ENCODE peak calls at places on chromosomes 7 and 10, in seven cellular contexts. One of them, this sample, is unnamed.

GRCh38 chr10:96532523-96532922 is 18.8 kb upstream of the TLL2 start:
- DNase-seq in ovary: no peak
- DNase-seq in breast epithelium: no peak
- DNase-seq in heart left ventricle: no peak
- DNase-seq in H54: no peak
- DNase-seq in adrenal gland: no peak
- DNase-seq in IMR-90: peak
- DNase-seq in this sample: no peak

GRCh38 chr7:126803990-126804389 is 448.8 kb downstream of the GRM8 start:
- DNase-seq in H54: no peak
- DNase-seq in IMR-90: no peak
- DNase-seq in ovary: no peak
- DNase-seq in adrenal gland: peak
- DNase-seq in heart left ventricle: no peak
- DNase-seq in breast epithelium: no peak
- DNase-seq in this sample: no peak

GRCh38 chr10:87545783-87546182 is 41.1 kb downstream of the MINPP1 start:
- DNase-seq in heart left ventricle: no peak
- DNase-seq in H54: no peak
- DNase-seq in IMR-90: no peak
- DNase-seq in breast epithelium: no peak
- DNase-seq in adrenal gland: no peak
- DNase-seq in ovary: no peak
- DNase-seq in this sample: no peak

GRCh38 chr7:33310546-33310945 is 181.2 kb downstream of the BBS9 start:
- DNase-seq in heart left ventricle: no peak
- DNase-seq in adrenal gland: no peak
- DNase-seq in H54: no peak
- DNase-seq in breast epithelium: no peak
- DNase-seq in ovary: no peak
- DNase-seq in IMR-90: no peak
- DNase-seq in this sample: no peak

GRCh38 chr7:149821191-149822148 is 16.7 kb upstream of the ZNF862 start:
- DNase-seq in H54: no peak
- DNase-seq in ovary: peak
- DNase-seq in IMR-90: no peak
- DNase-seq in adrenal gland: no peak
- DNase-seq in breast epithelium: no peak
- DNase-seq in heart left ventricle: no peak
- DNase-seq in this sample: no peak

GRCh38 chr7:104650991-104651680 is 322.7 kb downstream of the LHFPL3 start:
- DNase-seq in ovary: no peak
- DNase-seq in adrenal gland: no peak
- DNase-seq in IMR-90: no peak
- DNase-seq in heart left ventricle: no peak
- DNase-seq in H54: no peak
- DNase-seq in breast epithelium: no peak
- DNase-seq in this sample: no peak

GRCh38 chr10:1363466-1364121 is 307.4 kb downstream of the WDR37 start:
- DNase-seq in breast epithelium: no peak
- DNase-seq in IMR-90: no peak
- DNase-seq in ovary: no peak
- DNase-seq in H54: no peak
- DNase-seq in heart left ventricle: no peak
- DNase-seq in adrenal gland: no peak
- DNase-seq in this sample: no peak

GRCh38 chr10:688287-688620 is 1.2 kb downstream of the DIP2C start:
- DNase-seq in ovary: no peak
- DNase-seq in heart left ventricle: no peak
- DNase-seq in adrenal gland: no peak
- DNase-seq in IMR-90: no peak
- DNase-seq in H54: peak
- DNase-seq in breast epithelium: no peak
- DNase-seq in this sample: no peak

GRCh38 chr10:63801139-63801538 is 279.9 kb downstream of the REEP3 start:
- DNase-seq in ovary: no peak
- DNase-seq in H54: no peak
- DNase-seq in breast epithelium: no peak
- DNase-seq in adrenal gland: no peak
- DNase-seq in heart left ventricle: no peak
- DNase-seq in IMR-90: no peak
- DNase-seq in this sample: no peak

GRCh38 chr10:117226813-117227451 is 14.0 kb upstream of the SLC18A2 start:
- DNase-seq in H54: peak
- DNase-seq in ovary: no peak
- DNase-seq in adrenal gland: peak
- DNase-seq in breast epithelium: no peak
- DNase-seq in heart left ventricle: no peak
- DNase-seq in IMR-90: no peak
- DNase-seq in this sample: no peak

GRCh38 chr10:86077871-86078638 is 288.5 kb downstream of the GRID1 start:
- DNase-seq in adrenal gland: no peak
- DNase-seq in breast epithelium: no peak
- DNase-seq in IMR-90: no peak
- DNase-seq in heart left ventricle: no peak
- DNase-seq in ovary: no peak
- DNase-seq in H54: no peak
- DNase-seq in this sample: no peak

GRCh38 chr7:142871260-142872105 is 14.1 kb downstream of the TRPV6 start:
- DNase-seq in adrenal gland: no peak
- DNase-seq in heart left ventricle: no peak
- DNase-seq in breast epithelium: peak
- DNase-seq in ovary: no peak
- DNase-seq in IMR-90: no peak
- DNase-seq in H54: no peak
- DNase-seq in this sample: no peak

GRCh38 chr10:124740374-124741280 is 3.6 kb downstream of the FAM53B start:
- DNase-seq in IMR-90: peak
- DNase-seq in adrenal gland: peak
- DNase-seq in breast epithelium: no peak
- DNase-seq in ovary: peak
- DNase-seq in heart left ventricle: peak
- DNase-seq in H54: no peak
- DNase-seq in this sample: no peak

GRCh38 chr10:124741922-124742417 is 2.2 kb downstream of the FAM53B start:
- DNase-seq in IMR-90: no peak
- DNase-seq in heart left ventricle: no peak
- DNase-seq in ovary: no peak
- DNase-seq in H54: no peak
- DNase-seq in adrenal gland: peak
- DNase-seq in breast epithelium: no peak
- DNase-seq in this sample: no peak

GRCh38 chr10:124739996-124740373 is 4.2 kb downstream of the FAM53B start:
- DNase-seq in adrenal gland: no peak
- DNase-seq in H54: no peak
- DNase-seq in heart left ventricle: no peak
- DNase-seq in IMR-90: no peak
- DNase-seq in breast epithelium: no peak
- DNase-seq in ovary: no peak
- DNase-seq in this sample: no peak

GRCh38 chr10:124742418-124743187 is 1.6 kb downstream of the FAM53B start:
- DNase-seq in ovary: no peak
- DNase-seq in heart left ventricle: no peak
- DNase-seq in H54: no peak
- DNase-seq in breast epithelium: no peak
- DNase-seq in adrenal gland: peak
- DNase-seq in IMR-90: no peak
- DNase-seq in this sample: no peak

DNA sequence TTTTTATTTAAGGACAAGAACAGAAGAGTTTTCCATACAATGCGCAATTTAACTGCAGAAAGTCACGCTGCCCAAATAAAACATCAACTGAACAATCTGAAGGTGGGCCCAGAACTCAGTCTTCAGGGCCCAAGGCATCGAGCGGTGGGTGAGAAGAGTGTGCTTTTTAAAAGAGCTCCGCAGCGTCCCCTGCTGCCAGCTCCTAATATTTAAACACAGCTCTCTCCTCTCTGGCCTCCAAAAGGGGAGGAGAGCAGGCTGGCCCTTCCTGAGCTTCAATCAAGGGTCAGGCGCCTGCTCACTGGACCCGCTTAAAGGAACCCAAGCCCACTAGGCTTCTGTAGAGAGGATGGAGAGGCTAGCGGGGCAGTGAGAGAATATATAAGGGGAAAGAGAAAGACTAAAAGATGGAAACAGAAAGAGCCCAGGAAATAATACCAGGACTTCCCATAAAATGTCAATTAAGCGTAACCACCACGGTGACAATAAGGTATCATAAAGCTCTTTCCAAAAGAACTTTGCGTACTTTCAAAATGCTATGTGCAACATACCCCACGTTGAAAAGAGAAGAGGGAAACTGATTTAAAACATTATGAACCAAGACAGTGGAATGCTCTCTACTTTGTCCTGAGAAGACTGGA is 2.8 kb downstream of the FAM53B start:
- DNase-seq in breast epithelium: no peak
- DNase-seq in ovary: peak
- DNase-seq in adrenal gland: peak
- DNase-seq in IMR-90: peak
- DNase-seq in H54: peak
- DNase-seq in heart left ventricle: peak
- DNase-seq in this sample: peak
- TF ChIP-seq POLR2A in breast epithelium: no peak
- TF ChIP-seq POLR2A in ovary: no peak
- TF ChIP-seq POLR2A in adrenal gland: peak
- TF ChIP-seq POLR2A in IMR-90: no peak
- TF ChIP-seq POLR2A in H54: no peak
- TF ChIP-seq POLR2A in heart left ventricle: peak
- TF ChIP-seq POLR2A in this sample: no peak

DNA sequence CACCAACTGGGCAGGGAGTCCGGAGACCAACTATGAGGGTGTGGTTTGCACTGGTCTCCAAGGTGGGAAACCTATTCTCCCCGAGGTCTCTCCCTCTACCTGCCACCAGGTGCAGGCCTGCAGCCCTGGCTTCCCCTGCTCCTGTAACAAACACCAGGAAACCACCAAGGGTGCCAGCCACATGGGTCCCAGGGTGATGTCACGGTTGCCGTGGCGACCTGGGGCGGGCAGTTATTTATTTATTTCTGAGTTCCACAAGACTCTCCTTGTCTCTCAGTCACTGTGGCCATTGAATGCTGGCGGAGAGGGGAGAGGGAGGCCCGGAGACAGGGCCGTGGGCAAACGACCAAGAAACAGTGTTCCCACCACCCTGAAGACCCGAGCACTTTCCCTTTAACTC is 27.1 kb downstream of the MMD2 start:
- DNase-seq in adrenal gland: no peak
- DNase-seq in IMR-90: no peak
- DNase-seq in heart left ventricle: no peak
- DNase-seq in ovary: no peak
- DNase-seq in H54: peak
- DNase-seq in breast epithelium: no peak
- DNase-seq in this sample: no peak
- TF ChIP-seq POLR2A in adrenal gland: no peak
- TF ChIP-seq POLR2A in IMR-90: no peak
- TF ChIP-seq POLR2A in heart left ventricle: no peak
- TF ChIP-seq POLR2A in ovary: no peak
- TF ChIP-seq POLR2A in H54: no peak
- TF ChIP-seq POLR2A in breast epithelium: no peak
- TF ChIP-seq POLR2A in this sample: no peak

DNA sequence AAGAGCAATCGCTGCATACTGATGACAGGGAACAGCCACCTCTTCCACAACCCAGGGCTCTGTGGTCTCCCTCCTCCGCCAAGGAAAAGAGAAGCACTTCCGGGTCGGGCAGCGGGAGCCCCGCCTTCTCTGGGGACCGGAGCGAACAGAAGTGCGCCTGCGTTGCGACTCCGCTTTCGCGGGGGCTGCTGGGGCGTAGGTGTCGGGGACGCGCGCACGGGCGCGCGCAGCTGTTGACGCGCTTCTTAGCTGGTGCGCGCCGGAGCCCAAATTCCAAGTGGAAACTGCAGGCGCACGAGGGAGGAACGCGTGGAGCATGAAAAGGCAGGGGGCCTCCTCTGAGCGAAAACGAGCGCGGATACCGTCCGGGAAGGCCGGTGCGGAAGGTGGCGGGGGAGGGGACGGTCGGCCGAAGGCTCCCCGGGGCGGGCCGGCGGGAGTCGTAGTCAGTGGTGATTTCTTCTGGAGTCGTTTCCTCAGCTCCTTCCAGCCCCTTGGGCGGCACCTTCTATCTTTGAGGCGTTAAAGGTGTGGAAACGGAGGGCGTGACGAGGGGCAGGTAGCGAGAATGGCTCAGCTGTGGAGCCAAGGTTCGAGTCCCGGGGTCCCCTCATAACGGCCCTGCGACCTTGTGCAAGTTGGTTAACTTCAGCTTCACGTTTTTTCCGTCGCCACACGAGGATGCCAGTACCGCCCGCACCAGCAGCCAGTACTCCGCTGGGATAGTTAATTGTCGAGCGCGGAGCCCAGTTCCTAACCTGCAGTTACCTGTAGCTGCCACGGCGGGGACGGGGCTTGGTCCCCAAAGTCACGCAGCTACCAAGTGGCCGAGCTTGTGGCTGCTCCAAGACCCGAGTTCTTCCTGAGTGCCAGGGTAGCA is at the start of the genes COX15 and CUTC:
- DNase-seq in IMR-90: peak
- DNase-seq in H54: peak
- DNase-seq in ovary: peak
- DNase-seq in heart left ventricle: peak
- DNase-seq in adrenal gland: peak
- DNase-seq in breast epithelium: peak
- DNase-seq in this sample: peak
- TF ChIP-seq POLR2A in IMR-90: peak
- TF ChIP-seq POLR2A in H54: peak
- TF ChIP-seq POLR2A in ovary: peak
- TF ChIP-seq POLR2A in heart left ventricle: peak
- TF ChIP-seq POLR2A in adrenal gland: peak
- TF ChIP-seq POLR2A in breast epithelium: peak
- TF ChIP-seq POLR2A in this sample: peak

GRCh38 chr10:12264204-12264908 is 68.4 kb downstream of the CDC123 start:
- DNase-seq in heart left ventricle: peak
- DNase-seq in breast epithelium: peak
- DNase-seq in IMR-90: peak
- DNase-seq in ovary: peak
- DNase-seq in H54: peak
- DNase-seq in adrenal gland: peak
- DNase-seq in this sample: peak

GRCh38 chr10:12255048-12255447 is 59.1 kb downstream of the CDC123 start:
- DNase-seq in IMR-90: peak
- DNase-seq in H54: no peak
- DNase-seq in breast epithelium: no peak
- DNase-seq in ovary: no peak
- DNase-seq in adrenal gland: no peak
- DNase-seq in heart left ventricle: no peak
- DNase-seq in this sample: no peak

GRCh38 chr10:12262278-12262981 is 66.4 kb downstream of the CDC123 start:
- DNase-seq in adrenal gland: no peak
- DNase-seq in H54: no peak
- DNase-seq in breast epithelium: no peak
- DNase-seq in IMR-90: no peak
- DNase-seq in ovary: no peak
- DNase-seq in heart left ventricle: no peak
- DNase-seq in this sample: no peak

DNA sequence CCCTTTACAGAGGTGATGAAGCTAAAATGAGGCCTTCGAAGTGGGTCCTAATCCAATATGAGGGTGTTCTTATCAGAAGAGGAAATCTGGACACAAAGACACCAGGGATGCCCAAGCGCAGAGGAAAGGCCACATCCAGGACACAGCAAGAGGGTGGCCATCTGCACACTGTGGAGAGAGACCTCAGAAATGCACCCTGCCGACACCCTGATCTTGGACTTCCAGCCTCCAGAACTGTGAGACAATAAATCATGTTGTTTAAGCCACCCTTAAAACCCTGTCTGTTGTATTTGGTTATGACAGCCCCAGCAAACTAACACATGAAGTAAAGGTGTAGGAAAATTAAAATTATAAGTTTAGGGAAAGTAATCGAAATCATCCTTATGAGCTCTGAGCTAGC is 64.0 kb downstream of the CDC123 start:
- DNase-seq in IMR-90: no peak
- DNase-seq in H54: no peak
- DNase-seq in heart left ventricle: no peak
- DNase-seq in ovary: no peak
- DNase-seq in adrenal gland: no peak
- DNase-seq in breast epithelium: no peak
- DNase-seq in this sample: no peak
- TF ChIP-seq POLR2A in IMR-90: no peak
- TF ChIP-seq POLR2A in H54: no peak
- TF ChIP-seq POLR2A in heart left ventricle: no peak
- TF ChIP-seq POLR2A in ovary: no peak
- TF ChIP-seq POLR2A in adrenal gland: no peak
- TF ChIP-seq POLR2A in breast epithelium: no peak
- TF ChIP-seq POLR2A in this sample: no peak